ENCODE peak calls at places on chromosomes 16 and 17, in ten cellular contexts. X is T-helper 2 cell, T is cardiac septum, B is nephron progenitor cell, K is HCT116, O is D341Med, J is NCI-H2029 treated with DMSO at 0.1 percent for 48 hours, L is NCI-H774, N is H9, G is astrocyte of the spinal cord. M is an unnamed sample.

GRCh38 chr17:10744509-10745000 is 14.7 kb upstream of the TMEM220 start:
- DNase-seq in X (peak), T (no peak), B (no peak), K (no peak), O (no peak), J (no peak), L (no peak), N (no peak), G (no peak), M (no peak)

GRCh38 chr17:67578058-67578457 is 139.7 kb upstream of the NOL11 start:
- DNase-seq in X (peak), T (no peak), B (no peak), K (no peak), O (no peak), J (no peak), L (no peak), N (no peak), G (no peak), M (no peak)

GRCh38 chr17:78307887-78308633 is 51.8 kb downstream of the SOCS3 start:
- DNase-seq in X (no peak), T (no peak), B (no peak), K (no peak), O (no peak), J (no peak), L (no peak), N (peak), G (no peak), M (no peak)

GRCh38 chr17:80185968-80186367 is 16.1 kb downstream of the CARD14 start:
- DNase-seq in X (no peak), T (no peak), B (no peak), K (no peak), O (no peak), J (no peak), L (no peak), N (no peak), G (no peak), M (no peak)

GRCh38 chr16:11407047-11407982 is 62.1 kb downstream of the RMI2 start:
- DNase-seq in X (peak), T (no peak), B (peak), K (peak), O (peak), J (peak), L (peak), N (peak), G (peak), M (peak)

GRCh38 chr16:87126403-87127025 is 190.7 kb downstream of the C16orf95 start:
- DNase-seq in X (no peak), T (peak), B (no peak), K (no peak), O (no peak), J (no peak), L (no peak), N (no peak), G (no peak), M (no peak)

GRCh38 chr17:3026856-3027751 is 36.3 kb downstream of the OR1D5 start:
- DNase-seq in X (no peak), T (peak), B (no peak), K (no peak), O (peak), J (no peak), L (no peak), N (peak), G (no peak), M (peak)

GRCh38 chr16:11201498-11202259 is 54.3 kb downstream of the SOCS1 start:
- DNase-seq in X (no peak), T (no peak), B (peak), K (peak), O (no peak), J (no peak), L (no peak), N (peak), G (peak), M (no peak)

GRCh38 chr17:41338961-41339485 is 11.6 kb downstream of the KRT33A start:
- DNase-seq in X (peak), T (no peak), B (no peak), K (no peak), O (no peak), J (no peak), L (no peak), N (no peak), G (no peak), M (no peak)

GRCh38 chr17:27892866-27893769 is at the start of gene LYRM9:
- DNase-seq in X (peak), T (peak), B (peak), K (peak), O (peak), J (peak), L (peak), N (peak), G (peak), M (peak)

GRCh38 chr16:47144559-47144877 is 773 bp upstream of the NETO2 start:
- DNase-seq in X (no peak), T (no peak), B (no peak), K (no peak), O (no peak), J (no peak), L (no peak), N (no peak), G (no peak), M (no peak)

GRCh38 chr16:11138769-11139623 is 117.0 kb downstream of the SOCS1 start:
- DNase-seq in X (no peak), T (no peak), B (no peak), K (no peak), O (no peak), J (no peak), L (no peak), N (peak), G (peak), M (no peak)

GRCh38 chr17:69870091-69870530 is 204.9 kb upstream of the KCNJ16 start:
- DNase-seq in X (no peak), T (no peak), B (no peak), K (no peak), O (no peak), J (no peak), L (no peak), N (no peak), G (peak), M (no peak)

GRCh38 chr17:39022961-39023360 is 55.8 kb upstream of the FBXO47 start:
- DNase-seq in X (no peak), T (no peak), B (no peak), K (no peak), O (no peak), J (no peak), L (no peak), N (no peak), G (no peak), M (no peak)

GRCh38 chr17:41402161-41402560 is 4.8 kb upstream of the KRT31 start:
- DNase-seq in X (no peak), T (no peak), B (no peak), K (no peak), O (no peak), J (no peak), L (no peak), N (peak), G (peak), M (no peak)

GRCh38 chr16:89344846-89345577 is 127.5 kb downstream of the ZNF778 start:
- DNase-seq in X (no peak), T (no peak), B (no peak), K (no peak), O (no peak), J (no peak), L (no peak), N (no peak), G (no peak), M (no peak)

GRCh38 chr17:27244481-27245223 is 49.3 kb upstream of the WSB1 start:
- DNase-seq in X (no peak), T (peak), B (peak), K (no peak), O (no peak), J (no peak), L (no peak), N (peak), G (peak), M (no peak)

GRCh38 chr17:50721194-50722010 is 2.0 kb downstream of the LUC7L3 start:
- DNase-seq in X (peak), T (no peak), B (no peak), K (no peak), O (no peak), J (no peak), L (no peak), N (no peak), G (no peak), M (no peak)

GRCh38 chr16:867421-868385 is 67.2 kb upstream of the GNG13 start:
- DNase-seq in X (no peak), T (no peak), B (no peak), K (no peak), O (no peak), J (no peak), L (no peak), N (no peak), G (no peak), M (no peak)

GRCh38 chr17:80501739-80502577 is 25.6 kb upstream of the NPTX1 start:
- DNase-seq in X (no peak), T (no peak), B (no peak), K (no peak), O (no peak), J (no peak), L (no peak), N (no peak), G (peak), M (peak)

GRCh38 chr17:16491703-16492612 is at the start of gene LRRC75A:
- DNase-seq in X (peak), T (peak), B (peak), K (no peak), O (peak), J (no peak), L (peak), N (peak), G (no peak), M (peak)

GRCh38 chr17:17740627-17741237 is 59.5 kb downstream of the RAI1 start:
- DNase-seq in X (peak), T (no peak), B (no peak), K (no peak), O (no peak), J (no peak), L (no peak), N (peak), G (peak), M (peak)

GRCh38 chr16:3597676-3598075 is 13.7 kb downstream of the SLX4 start:
- DNase-seq in X (no peak), T (no peak), B (no peak), K (no peak), O (no peak), J (no peak), L (no peak), N (no peak), G (no peak), M (no peak)

GRCh38 chr17:15411556-15412198 is 55.7 kb downstream of the CDRT4 start:
- DNase-seq in X (no peak), T (no peak), B (no peak), K (no peak), O (no peak), J (no peak), L (no peak), N (no peak), G (no peak), M (no peak)

GRCh38 chr16:86806181-86806837 is 228.0 kb downstream of the FOXL1 start:
- DNase-seq in X (no peak), T (no peak), B (no peak), K (no peak), O (no peak), J (no peak), L (no peak), N (no peak), G (no peak), M (no peak)

GRCh38 chr16:84247844-84248243 is 8.0 kb upstream of the KCNG4 start:
- DNase-seq in X (no peak), T (no peak), B (no peak), K (no peak), O (no peak), J (no peak), L (no peak), N (no peak), G (no peak), M (no peak)

GRCh38 chr17:52027620-52028019 is 130.9 kb downstream of the CA10 start:
- DNase-seq in X (peak), T (no peak), B (no peak), K (no peak), O (no peak), J (no peak), L (no peak), N (no peak), G (peak), M (no peak)

GRCh38 chr17:64449545-64449944 is 630 bp downstream of the MILR1 start:
- DNase-seq in X (no peak), T (no peak), B (no peak), K (no peak), O (no peak), J (no peak), L (no peak), N (no peak), G (no peak), M (no peak)

GRCh38 chr17:65008877-65009276 is 47.7 kb downstream of the GNA13 start:
- DNase-seq in X (no peak), T (no peak), B (no peak), K (no peak), O (no peak), J (no peak), L (no peak), N (no peak), G (no peak), M (no peak)

GRCh38 chr16:10765772-10766171 is 22.1 kb downstream of the NUBP1 start:
- DNase-seq in X (peak), T (no peak), B (no peak), K (no peak), O (no peak), J (no peak), L (no peak), N (no peak), G (no peak), M (no peak)

GRCh38 chr16:81625544-81626152 is 153.4 kb upstream of the PLCG2 start:
- DNase-seq in X (no peak), T (no peak), B (no peak), K (no peak), O (no peak), J (no peak), L (no peak), N (no peak), G (peak), M (no peak)

M was measured in retina.